ENCODE peak calls at places on chromosomes 16 and 17, in four cellular contexts. One of them, this sample, is unnamed.

GRCh38 chr16:23575834-23576233 is 18.3 kb downstream of the UBFD1 start:
- DNase-seq in H1: no peak
- DNase-seq in trophoblast cell: no peak
- DNase-seq in IMR-90: peak; percentile 11
- DNase-seq in this sample: no peak

GRCh38 chr17:9256944-9257629 is 235.8 kb downstream of the NTN1 start:
- DNase-seq in IMR-90: peak; percentile 52
- DNase-seq in trophoblast cell: peak; percentile 33
- DNase-seq in H1: no peak
- DNase-seq in this sample: no peak

GRCh38 chr17:37701424-37702020 is 43.3 kb downstream of the HNF1B start:
- DNase-seq in trophoblast cell: peak; percentile 55
- DNase-seq in IMR-90: no peak
- DNase-seq in H1: peak; percentile 85
- DNase-seq in this sample: no peak

GRCh38 chr16:57102888-57103879 is 10.8 kb downstream of the CPNE2 start:
- DNase-seq in trophoblast cell: no peak
- DNase-seq in H1: no peak
- DNase-seq in IMR-90: no peak
- DNase-seq in this sample: no peak

GRCh38 chr17:76000016-76000754 is 470 bp upstream of the CDK3 start:
- DNase-seq in H1: peak; percentile 97
- DNase-seq in IMR-90: peak; percentile 16
- DNase-seq in trophoblast cell: peak; percentile 73
- DNase-seq in this sample: peak; percentile 49

GRCh38 chr17:43940630-43941029 is 1.6 kb downstream of the PPY start:
- DNase-seq in trophoblast cell: peak; percentile 52
- DNase-seq in IMR-90: peak; percentile 35
- DNase-seq in H1: peak; percentile 83
- DNase-seq in this sample: peak; percentile 39

GRCh38 chr17:41906465-41907184 is 12.1 kb downstream of the ACLY start:
- DNase-seq in trophoblast cell: no peak
- DNase-seq in IMR-90: peak; percentile 35
- DNase-seq in H1: no peak
- DNase-seq in this sample: no peak

GRCh38 chr16:24610421-24610765 is 71.0 kb downstream of the RBBP6 start:
- DNase-seq in H1: no peak
- DNase-seq in IMR-90: peak; percentile 1
- DNase-seq in trophoblast cell: peak; percentile 10
- DNase-seq in this sample: peak; percentile 18

GRCh38 chr17:27319536-27320221 is 25.8 kb downstream of the WSB1 start:
- DNase-seq in IMR-90: peak; percentile 48
- DNase-seq in H1: peak; percentile 39
- DNase-seq in trophoblast cell: peak; percentile 55
- DNase-seq in this sample: no peak

GRCh38 chr17:11369570-11369969 is 128.6 kb downstream of the SHISA6 start:
- DNase-seq in IMR-90: no peak
- DNase-seq in H1: no peak
- DNase-seq in trophoblast cell: no peak
- DNase-seq in this sample: no peak

GRCh38 chr16:66361604-66362135 is 4.8 kb upstream of the CDH5 start:
- DNase-seq in H1: no peak
- DNase-seq in IMR-90: no peak
- DNase-seq in trophoblast cell: peak; percentile 92
- DNase-seq in this sample: no peak

GRCh38 chr16:29148867-29149272 is 164.0 kb downstream of the LAT start:
- DNase-seq in trophoblast cell: no peak
- DNase-seq in IMR-90: no peak
- DNase-seq in H1: no peak
- DNase-seq in this sample: no peak

GRCh38 chr16:23245268-23245667 is 56.8 kb upstream of the SCNN1B start:
- DNase-seq in trophoblast cell: no peak
- DNase-seq in H1: no peak
- DNase-seq in IMR-90: no peak
- DNase-seq in this sample: no peak

GRCh38 chr17:78672880-78673371 is 95.7 kb upstream of the DNAH17 start:
- DNase-seq in H1: no peak
- DNase-seq in trophoblast cell: peak; percentile 10
- DNase-seq in IMR-90: no peak
- DNase-seq in this sample: no peak

GRCh38 chr16:88383401-88384221 is 852 bp downstream of the ZNF469 start:
- DNase-seq in trophoblast cell: no peak
- DNase-seq in H1: no peak
- DNase-seq in IMR-90: peak; percentile 63
- DNase-seq in this sample: no peak

GRCh38 chr16:84513111-84514065 is 8.9 kb upstream of the MEAK7 start:
- DNase-seq in IMR-90: peak; percentile 80
- DNase-seq in H1: no peak
- DNase-seq in trophoblast cell: peak; percentile 85
- DNase-seq in this sample: no peak

GRCh38 chr16:17556276-17557052 is 85.7 kb upstream of the XYLT1 start:
- DNase-seq in IMR-90: peak; percentile 33
- DNase-seq in trophoblast cell: peak; percentile 86
- DNase-seq in H1: no peak
- DNase-seq in this sample: peak; percentile 26

GRCh38 chr17:74960739-74961342 is 11.7 kb downstream of the HID1 start:
- DNase-seq in IMR-90: peak; percentile 30
- DNase-seq in H1: peak; percentile 84
- DNase-seq in trophoblast cell: peak; percentile 75
- DNase-seq in this sample: no peak

GRCh38 chr16:86765389-86766026 is 187.2 kb downstream of the FOXL1 start:
- DNase-seq in trophoblast cell: no peak
- DNase-seq in H1: no peak
- DNase-seq in IMR-90: no peak
- DNase-seq in this sample: no peak

GRCh38 chr16:81469710-81470481 is 25.3 kb downstream of the CMIP start:
- DNase-seq in trophoblast cell: no peak
- DNase-seq in H1: no peak
- DNase-seq in IMR-90: no peak
- DNase-seq in this sample: no peak

GRCh38 chr16:69463876-69464275 is 39.5 kb downstream of the CYB5B start:
- DNase-seq in IMR-90: no peak
- DNase-seq in trophoblast cell: no peak
- DNase-seq in H1: no peak
- DNase-seq in this sample: no peak

GRCh38 chr17:59476413-59476812 is 89.0 kb upstream of the DHX40 start:
- DNase-seq in IMR-90: no peak
- DNase-seq in trophoblast cell: no peak
- DNase-seq in H1: no peak
- DNase-seq in this sample: no peak

GRCh38 chr16:12815361-12815760 is 11.7 kb upstream of the CPPED1 start:
- DNase-seq in trophoblast cell: no peak
- DNase-seq in H1: no peak
- DNase-seq in IMR-90: no peak
- DNase-seq in this sample: no peak

GRCh38 chr16:8686031-8686621 is 11.7 kb downstream of the ABAT start:
- DNase-seq in trophoblast cell: no peak
- DNase-seq in IMR-90: no peak
- DNase-seq in H1: no peak
- DNase-seq in this sample: peak; percentile 59

GRCh38 chr16:55905651-55906050 is 30.5 kb upstream of the CES5A start:
- DNase-seq in trophoblast cell: no peak
- DNase-seq in H1: no peak
- DNase-seq in IMR-90: no peak
- DNase-seq in this sample: no peak

GRCh38 chr16:85891033-85891775 is 7.8 kb upstream of the IRF8 start:
- DNase-seq in H1: no peak
- DNase-seq in trophoblast cell: peak; percentile 99
- DNase-seq in IMR-90: peak; percentile 19
- DNase-seq in this sample: no peak

GRCh38 chr16:68893710-68894705 is 50.7 kb downstream of the TANGO6 start:
- DNase-seq in H1: peak; percentile 56
- DNase-seq in trophoblast cell: no peak
- DNase-seq in IMR-90: peak; percentile 37
- DNase-seq in this sample: peak; percentile 27

GRCh38 chr17:69913241-69914015 is 161.6 kb upstream of the KCNJ16 start:
- DNase-seq in trophoblast cell: no peak
- DNase-seq in IMR-90: peak; percentile 28
- DNase-seq in H1: no peak
- DNase-seq in this sample: no peak

GRCh38 chr16:78763821-78764440 is 664.5 kb downstream of the WWOX start:
- DNase-seq in H1: no peak
- DNase-seq in trophoblast cell: no peak
- DNase-seq in IMR-90: no peak
- DNase-seq in this sample: no peak

GRCh38 chr17:10336393-10336792 is 36.4 kb downstream of the MYH13 start:
- DNase-seq in H1: peak; percentile 46
- DNase-seq in IMR-90: no peak
- DNase-seq in trophoblast cell: no peak
- DNase-seq in this sample: no peak

GRCh38 chr16:50136399-50136798 is 16.7 kb upstream of the TENT4B start:
- DNase-seq in trophoblast cell: no peak
- DNase-seq in H1: no peak
- DNase-seq in IMR-90: no peak
- DNase-seq in this sample: no peak
- H2BK120ac ChIP-seq in trophoblast cell: no peak overlapping the region
- H2BK120ac ChIP-seq in H1: no peak overlapping the region
- H2BK120ac ChIP-seq in IMR-90: no peak overlapping the region
- H2BK120ac ChIP-seq in this sample: no peak overlapping the region

DNA sequence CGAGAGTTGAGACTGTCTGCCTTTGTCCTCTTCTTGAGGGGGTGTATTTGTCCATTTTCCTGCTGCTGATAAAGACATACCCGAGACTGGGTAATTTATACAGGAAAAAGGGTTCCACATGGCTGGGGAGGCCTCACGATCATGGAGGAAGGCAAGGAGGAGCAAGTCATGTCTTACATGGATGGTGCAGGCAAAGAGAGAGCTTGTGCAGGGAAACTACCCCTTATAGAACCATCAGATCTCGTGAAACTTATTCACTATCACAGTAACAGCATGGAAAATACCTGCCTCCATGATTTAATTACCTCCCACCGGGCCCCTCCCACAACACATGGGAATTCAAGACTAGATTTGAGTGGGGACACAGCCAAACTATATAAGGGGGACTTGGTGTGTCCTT is 338.2 kb upstream of the TNRC6C start:
- DNase-seq in IMR-90: no peak
- DNase-seq in H1: no peak
- DNase-seq in trophoblast cell: no peak
- DNase-seq in this sample: no peak
- H2BK120ac ChIP-seq in IMR-90: peak overlapping the region; percentile 10
- H2BK120ac ChIP-seq in H1: no peak overlapping the region
- H2BK120ac ChIP-seq in trophoblast cell: no peak overlapping the region
- H2BK120ac ChIP-seq in this sample: no peak overlapping the region

GRCh38 chr17:17837966-17838962 is 1.5 kb upstream of the SREBF1 start:
- DNase-seq in H1: peak; percentile 72
- DNase-seq in trophoblast cell: peak; percentile 70
- DNase-seq in IMR-90: peak; percentile 24
- DNase-seq in this sample: no peak
- H2BK120ac ChIP-seq in H1: peak overlapping the region; percentile 39
- H2BK120ac ChIP-seq in trophoblast cell: peak overlapping the region; percentile 85
- H2BK120ac ChIP-seq in IMR-90: peak overlapping the region; percentile 94
- H2BK120ac ChIP-seq in this sample: peak overlapping the region; percentile 8

GRCh38 chr17:47324224-47325020 is 667 bp downstream of the EFCAB13 start:
- DNase-seq in IMR-90: peak; percentile 48
- DNase-seq in trophoblast cell: peak; percentile 56
- DNase-seq in H1: no peak
- DNase-seq in this sample: peak; percentile 12
- H2BK120ac ChIP-seq in IMR-90: peak overlapping the region; percentile 80
- H2BK120ac ChIP-seq in trophoblast cell: no peak overlapping the region
- H2BK120ac ChIP-seq in H1: no peak overlapping the region
- H2BK120ac ChIP-seq in this sample: no peak overlapping the region